ENCODE peak calls at places on chromosomes 6 and 20, in five cellular contexts. One of them, this sample, is unnamed.

GRCh38 chr6:20438462-20439070 is 36.9 kb downstream of the E2F3 start:
- DNase-seq in NCI-H524: no peak
- DNase-seq in left lung: no peak
- DNase-seq in tibial nerve: no peak
- DNase-seq in left lobe of liver: no peak
- DNase-seq in this sample: no peak

GRCh38 chr20:62573856-62574611 is 68.3 kb upstream of the SLCO4A1 start:
- DNase-seq in NCI-H524: no peak
- DNase-seq in left lobe of liver: no peak
- DNase-seq in left lung: no peak
- DNase-seq in tibial nerve: no peak
- DNase-seq in this sample: no peak

GRCh38 chr6:43729537-43729936 is 40.5 kb upstream of the VEGFA start:
- DNase-seq in NCI-H524: no peak
- DNase-seq in left lung: no peak
- DNase-seq in tibial nerve: no peak
- DNase-seq in left lobe of liver: no peak
- DNase-seq in this sample: no peak

GRCh38 chr6:81838031-81838430 is 85.5 kb upstream of the TENT5A start:
- DNase-seq in left lung: no peak
- DNase-seq in tibial nerve: no peak
- DNase-seq in left lobe of liver: no peak
- DNase-seq in NCI-H524: no peak
- DNase-seq in this sample: no peak

GRCh38 chr6:27757307-27757706 is 154.9 kb downstream of the OR2B2 start:
- DNase-seq in left lung: peak; percentile 90
- DNase-seq in left lobe of liver: no peak
- DNase-seq in tibial nerve: no peak
- DNase-seq in NCI-H524: no peak
- DNase-seq in this sample: peak; percentile 43

GRCh38 chr6:26215200-26216014 is 128.2 kb downstream of the HFE start:
- DNase-seq in left lobe of liver: no peak
- DNase-seq in NCI-H524: peak; percentile 52
- DNase-seq in left lung: no peak
- DNase-seq in tibial nerve: no peak
- DNase-seq in this sample: no peak

GRCh38 chr6:166678426-166678825 is 51.4 kb upstream of the RPS6KA2 start:
- DNase-seq in NCI-H524: no peak
- DNase-seq in left lobe of liver: no peak
- DNase-seq in left lung: no peak
- DNase-seq in tibial nerve: no peak
- DNase-seq in this sample: no peak

GRCh38 chr6:85127179-85127498 is 322.7 kb upstream of the NT5E start:
- DNase-seq in left lung: no peak
- DNase-seq in tibial nerve: no peak
- DNase-seq in left lobe of liver: no peak
- DNase-seq in NCI-H524: no peak
- DNase-seq in this sample: no peak

GRCh38 chr20:38559764-38560163 is 21.2 kb upstream of the ADIG start:
- DNase-seq in left lung: no peak
- DNase-seq in NCI-H524: no peak
- DNase-seq in tibial nerve: no peak
- DNase-seq in left lobe of liver: no peak
- DNase-seq in this sample: no peak

GRCh38 chr6:90072961-90073464 is 178.7 kb downstream of the GJA10 start:
- DNase-seq in left lung: no peak
- DNase-seq in NCI-H524: peak; percentile 92
- DNase-seq in left lobe of liver: no peak
- DNase-seq in tibial nerve: no peak
- DNase-seq in this sample: no peak

GRCh38 chr6:15331629-15332241 is 85.9 kb downstream of the JARID2 start:
- DNase-seq in left lung: no peak
- DNase-seq in left lobe of liver: no peak
- DNase-seq in NCI-H524: peak; percentile 52
- DNase-seq in tibial nerve: no peak
- DNase-seq in this sample: no peak

GRCh38 chr6:36127462-36128016 is 2.8 kb upstream of the MAPK13 start:
- DNase-seq in left lung: peak; percentile 93
- DNase-seq in tibial nerve: no peak
- DNase-seq in left lobe of liver: peak; percentile 60
- DNase-seq in NCI-H524: no peak
- DNase-seq in this sample: peak; percentile 89